ENCODE peak calls at places on chromosomes 12 and 14, in seven cellular contexts. L is osteoblast, S is kidney, K is tibial nerve, G is left ventricle myocardium inferior, Q is cardiac muscle cell, P is H9. U is an unnamed sample.

GRCh38 chr12:123269395-123269892 is 2.2 kb downstream of the CDK2AP1 start:
- DNase-seq in G (peak), K (peak), P (peak), Q (peak), S (peak), L (peak), U (no peak)

GRCh38 chr14:88189040-88189839 is 133.8 kb downstream of the KCNK10 start:
- DNase-seq in Q (peak), L (peak), G (no peak), K (peak), P (peak), S (no peak), U (peak)

GRCh38 chr12:119695034-119695433 is 27.1 kb downstream of the PRKAB1 start:
- DNase-seq in S (no peak), Q (peak), G (no peak), K (no peak), P (peak), L (peak), U (no peak)

GRCh38 chr14:34498684-34499412 is 36.8 kb upstream of the SPTSSA start:
- DNase-seq in K (no peak), S (no peak), Q (peak), P (peak), L (no peak), G (no peak), U (no peak)

GRCh38 chr12:108722992-108723766 is 8.1 kb downstream of the CORO1C start:
- DNase-seq in P (no peak), S (no peak), K (peak), L (peak), G (no peak), Q (peak), U (no peak)

GRCh38 chr14:91839754-91840153 is 27.6 kb downstream of the TC2N start:
- DNase-seq in S (no peak), Q (no peak), K (no peak), L (peak), G (no peak), P (no peak), U (no peak)

GRCh38 chr14:34111933-34112332 is 161.1 kb upstream of the EGLN3 start:
- DNase-seq in K (no peak), Q (no peak), L (no peak), S (no peak), G (no peak), P (peak), U (no peak)

GRCh38 chr12:45329238-45329637 is 113.3 kb downstream of the ANO6 start:
- DNase-seq in P (no peak), S (no peak), Q (peak), L (no peak), K (no peak), G (no peak), U (no peak)

GRCh38 chr14:79641371-79641770 is 569.9 kb downstream of the DIO2 start:
- DNase-seq in L (no peak), G (no peak), P (no peak), Q (no peak), K (no peak), S (no peak), U (no peak)

GRCh38 chr12:43742106-43742505 is 16.5 kb downstream of the PUS7L start:
- DNase-seq in Q (peak), L (peak), P (no peak), G (no peak), K (no peak), S (no peak), U (no peak)

GRCh38 chr14:64387232-64387737 is 868 bp upstream of the MTHFD1 start:
- DNase-seq in G (no peak), L (peak), P (no peak), Q (peak), S (peak), K (peak), U (peak)

GRCh38 chr12:27012982-27013255 is 1.3 kb downstream of the TM7SF3 start:
- DNase-seq in S (no peak), P (no peak), L (no peak), G (no peak), K (no peak), Q (no peak), U (no peak)

GRCh38 chr12:68487721-68488309 is 122.9 kb upstream of the RAP1B start:
- DNase-seq in P (peak), L (no peak), S (no peak), K (no peak), G (no peak), Q (no peak), U (no peak)

GRCh38 chr14:35789651-35790050 is 19.4 kb downstream of the RALGAPA1 start:
- DNase-seq in L (no peak), S (no peak), K (no peak), P (no peak), G (no peak), Q (no peak), U (no peak)
- H3K27ac ChIP-seq in L (no peak), S (no peak), K (no peak), P (no peak), G (no peak), Q (no peak), U (no peak)

DNA sequence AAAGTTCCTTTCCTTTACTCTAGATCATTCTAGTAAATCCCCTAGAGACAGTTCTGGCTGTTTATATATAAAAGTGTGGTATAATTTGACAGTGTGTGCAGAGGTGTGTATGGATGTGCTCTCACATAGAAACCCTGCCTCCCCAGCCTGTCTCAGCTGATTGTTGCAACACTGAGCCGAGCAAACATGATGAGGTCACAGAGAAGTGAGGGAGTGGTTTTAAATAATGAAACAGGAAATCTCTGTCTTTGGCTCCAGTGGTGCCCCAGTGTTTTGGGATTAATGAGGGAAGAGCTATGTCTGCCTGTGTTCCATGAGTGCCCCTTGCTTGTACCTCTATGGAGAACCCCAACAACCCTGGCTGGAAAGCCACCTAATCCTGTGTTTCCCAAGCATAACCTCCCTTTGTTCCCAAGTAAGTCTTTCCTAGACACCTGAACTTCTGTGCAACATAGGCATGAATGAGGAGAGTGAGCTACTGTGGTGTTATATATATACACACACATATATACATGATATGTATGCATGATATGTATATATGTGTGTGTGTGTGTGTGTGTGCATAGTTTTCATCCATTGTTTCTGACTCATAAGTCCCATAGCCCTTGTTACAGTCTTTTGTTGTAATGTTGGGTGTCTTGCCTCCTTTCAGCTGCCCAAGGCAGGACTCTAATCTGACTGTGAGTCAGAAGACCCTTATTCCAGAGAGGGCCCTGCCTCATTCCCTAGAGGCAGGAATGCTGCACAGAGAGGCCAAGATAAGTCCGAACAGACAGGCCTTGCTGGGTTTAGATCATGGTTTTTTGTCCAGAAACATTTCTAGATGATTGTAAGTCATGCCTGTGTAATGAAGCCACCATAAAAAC is 18.0 kb downstream of the TRAF3 start:
- DNase-seq in G (peak), K (peak), P (no peak), Q (peak), L (peak), S (no peak), U (peak)
- TF ChIP-seq CTCF in G (no peak), K (no peak), P (no peak), Q (peak), L (peak), S (no peak), U (no peak)

DNA sequence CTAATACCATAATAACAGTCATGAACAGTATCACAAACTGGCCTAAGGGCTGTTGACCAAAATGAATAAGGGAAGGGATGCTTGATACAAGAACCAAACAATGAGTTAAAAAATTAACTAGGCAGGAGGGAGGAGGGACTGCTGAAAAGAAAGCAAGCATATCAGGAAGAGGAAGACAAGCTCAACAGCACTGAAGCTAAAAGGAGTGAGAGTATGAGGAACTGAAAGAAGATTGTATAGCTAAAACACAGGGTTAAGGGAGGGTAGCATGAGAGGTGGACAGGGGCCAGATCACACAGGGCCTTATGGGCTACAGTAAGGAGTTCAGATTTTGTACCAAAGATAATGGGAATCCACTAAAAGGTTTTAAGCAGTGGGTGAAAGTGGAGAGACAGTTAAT is 34.1 kb downstream of the ITGA7 start:
- DNase-seq in L (peak), G (no peak), K (no peak), Q (no peak), P (no peak), S (no peak), U (no peak)
- H3K27ac ChIP-seq in L (no peak), G (no peak), K (no peak), Q (no peak), P (no peak), S (no peak), U (no peak)

GRCh38 chr14:78029471-78030372 is 140.5 kb upstream of the NRXN3 start:
- DNase-seq in G (no peak), Q (peak), S (no peak), K (no peak), L (no peak), P (peak), U (no peak)
- TF ChIP-seq CTCF in G (no peak), Q (peak), S (no peak), K (no peak), L (peak), P (peak), U (no peak)

GRCh38 chr12:114679942-114680341 is 4.0 kb downstream of the TBX3 start:
- DNase-seq in S (peak), Q (no peak), G (no peak), L (peak), P (no peak), K (no peak), U (no peak)
- H3K27ac ChIP-seq in S (peak), Q (no peak), G (peak), L (no peak), P (no peak), K (no peak), U (no peak)

DNA sequence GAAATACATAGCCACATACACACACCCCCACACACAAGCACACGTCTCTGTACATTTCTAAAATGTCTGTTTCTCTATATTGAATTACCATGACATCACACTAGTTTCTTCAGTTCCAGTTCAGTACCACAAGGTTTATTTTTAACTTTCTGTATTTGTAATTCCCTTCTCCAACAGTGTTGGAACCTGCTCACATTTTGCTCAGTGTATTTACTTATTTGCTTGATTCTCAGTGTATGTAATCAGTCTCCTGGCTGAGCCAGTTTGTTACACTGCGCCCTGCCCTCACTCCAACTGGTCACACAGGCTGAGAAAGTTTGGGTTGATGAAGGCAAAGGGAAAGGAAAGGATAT is 67.1 kb downstream of the MON2 start:
- DNase-seq in P (no peak), G (no peak), L (no peak), K (no peak), S (no peak), Q (no peak), U (no peak)
- TF ChIP-seq CTCF in P (no peak), G (no peak), L (no peak), K (no peak), S (no peak), Q (no peak), U (no peak)

DNA sequence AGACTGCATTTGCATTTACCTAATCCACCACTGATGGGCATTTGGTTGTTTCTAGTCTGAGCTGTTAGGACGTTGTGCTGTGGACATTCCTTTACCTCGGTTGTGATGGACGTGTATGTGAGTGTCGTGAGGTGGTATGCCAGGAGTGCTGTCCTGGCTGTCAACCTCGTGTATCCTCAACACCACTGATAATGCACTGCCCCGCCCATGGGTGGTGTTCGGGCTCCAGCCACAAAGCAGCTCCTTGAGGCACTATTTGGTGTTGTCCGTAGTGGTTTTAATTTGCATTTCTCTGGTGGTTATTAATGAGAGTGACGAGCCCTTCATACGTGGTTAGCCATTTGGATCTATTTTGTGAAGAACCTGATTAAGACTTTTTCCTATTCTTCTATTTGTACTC is 87.6 kb downstream of the PPP2R5C start:
- DNase-seq in G (peak), S (no peak), Q (no peak), P (no peak), K (no peak), L (peak), U (no peak)
- H3K27ac ChIP-seq in G (peak), S (no peak), Q (no peak), P (no peak), K (no peak), L (no peak), U (no peak)

GRCh38 chr12:130286041-130286440 is 51.6 kb upstream of the PIWIL1 start:
- DNase-seq in S (no peak), L (no peak), K (no peak), G (no peak), P (peak), Q (no peak), U (no peak)
- TF ChIP-seq CTCF in S (no peak), L (no peak), K (no peak), G (no peak), P (peak), Q (no peak), U (no peak)

DNA sequence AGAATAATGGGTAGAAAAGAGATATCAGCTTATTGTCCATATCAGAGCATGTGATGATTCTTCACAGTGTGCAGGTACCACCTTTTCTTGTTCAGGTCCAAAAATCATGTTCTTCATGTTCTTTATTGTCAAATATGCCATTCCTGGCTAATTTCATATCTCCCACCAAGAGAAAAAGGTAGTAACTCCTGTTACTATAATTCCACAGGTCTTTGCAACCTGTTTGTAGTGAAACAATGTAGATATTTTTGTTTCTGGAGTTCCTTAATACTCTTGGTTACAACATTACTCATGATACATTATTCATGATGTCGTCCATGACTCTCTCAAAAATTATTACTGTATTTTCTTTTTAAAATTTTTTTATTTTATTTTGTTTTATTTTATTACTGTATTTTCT is 11.3 kb upstream of the TMBIM6 start:
- DNase-seq in L (no peak), Q (no peak), S (no peak), P (no peak), G (no peak), K (no peak), U (no peak)
- H3K27ac ChIP-seq in L (no peak), Q (no peak), S (no peak), P (no peak), G (no peak), K (no peak), U (no peak)

GRCh38 chr14:56534656-56535055 is 44.9 kb upstream of the TMEM260 start:
- DNase-seq in P (no peak), Q (no peak), S (no peak), L (no peak), G (no peak), K (no peak), U (no peak)
- TF ChIP-seq CTCF in P (no peak), Q (no peak), S (no peak), L (no peak), G (no peak), K (no peak), U (no peak)